ENCODE peak calls at places on chromosomes 12 and 14, in five cellular contexts. One of them, this sample, is unnamed.

GRCh38 chr12:1912580-1913376 is 5.7 kb downstream of the CACNA2D4 start:
- DNase-seq in prostate gland: no peak
- DNase-seq in AG10803: no peak
- DNase-seq in ovary: no peak
- DNase-seq in dorsolateral prefrontal cortex: no peak
- DNase-seq in this sample: no peak

GRCh38 chr14:102688290-102688689 is 89.0 kb upstream of the TRAF3 start:
- DNase-seq in AG10803: no peak
- DNase-seq in dorsolateral prefrontal cortex: no peak
- DNase-seq in ovary: no peak
- DNase-seq in prostate gland: no peak
- DNase-seq in this sample: no peak

GRCh38 chr14:76760331-76761197 is 704 bp upstream of the VASH1 start:
- DNase-seq in dorsolateral prefrontal cortex: no peak
- DNase-seq in AG10803: no peak
- DNase-seq in prostate gland: peak; percentile 2
- DNase-seq in ovary: no peak
- DNase-seq in this sample: no peak

GRCh38 chr14:91167380-91167770 is 53.5 kb downstream of the DGLUCY start:
- DNase-seq in AG10803: no peak
- DNase-seq in ovary: no peak
- DNase-seq in prostate gland: no peak
- DNase-seq in dorsolateral prefrontal cortex: no peak
- DNase-seq in this sample: no peak

GRCh38 chr14:29242755-29243340 is 476.3 kb downstream of the FOXG1 start:
- DNase-seq in AG10803: peak; percentile 16
- DNase-seq in prostate gland: no peak
- DNase-seq in dorsolateral prefrontal cortex: no peak
- DNase-seq in ovary: no peak
- DNase-seq in this sample: peak; percentile 38

GRCh38 chr12:89252284-89252683 is 100.0 kb downstream of the DUSP6 start:
- DNase-seq in AG10803: peak; percentile 17
- DNase-seq in ovary: no peak
- DNase-seq in prostate gland: peak; percentile 8
- DNase-seq in dorsolateral prefrontal cortex: no peak
- DNase-seq in this sample: no peak

GRCh38 chr12:71134405-71134804 is 23.4 kb downstream of the TSPAN8 start:
- DNase-seq in ovary: no peak
- DNase-seq in dorsolateral prefrontal cortex: no peak
- DNase-seq in AG10803: no peak
- DNase-seq in prostate gland: no peak
- DNase-seq in this sample: no peak

GRCh38 chr12:47087088-47087688 is 7.4 kb upstream of the AMIGO2 start:
- DNase-seq in prostate gland: no peak
- DNase-seq in dorsolateral prefrontal cortex: no peak
- DNase-seq in ovary: no peak
- DNase-seq in AG10803: peak; percentile 48
- DNase-seq in this sample: no peak

GRCh38 chr14:58744951-58745350 is 107.2 kb downstream of the DACT1 start:
- DNase-seq in ovary: no peak
- DNase-seq in prostate gland: no peak
- DNase-seq in AG10803: no peak
- DNase-seq in dorsolateral prefrontal cortex: no peak
- DNase-seq in this sample: no peak

GRCh38 chr14:61215222-61216010 is 65.7 kb downstream of the TMEM30B start:
- DNase-seq in prostate gland: no peak
- DNase-seq in dorsolateral prefrontal cortex: no peak
- DNase-seq in AG10803: peak; percentile 58
- DNase-seq in ovary: no peak
- DNase-seq in this sample: no peak

GRCh38 chr14:90620540-90621204 is 195.6 kb downstream of the TTC7B start:
- DNase-seq in AG10803: no peak
- DNase-seq in prostate gland: no peak
- DNase-seq in ovary: no peak
- DNase-seq in dorsolateral prefrontal cortex: no peak
- DNase-seq in this sample: no peak

GRCh38 chr14:103581954-103582703 is 19.4 kb downstream of the COA8 start:
- DNase-seq in dorsolateral prefrontal cortex: no peak
- DNase-seq in AG10803: no peak
- DNase-seq in ovary: no peak
- DNase-seq in prostate gland: peak; percentile 69
- DNase-seq in this sample: no peak

GRCh38 chr14:62592877-62593276 is 452.4 kb downstream of the KCNH5 start:
- DNase-seq in AG10803: no peak
- DNase-seq in prostate gland: no peak
- DNase-seq in dorsolateral prefrontal cortex: no peak
- DNase-seq in ovary: no peak
- DNase-seq in this sample: no peak

GRCh38 chr12:107057071-107057834 is 36.1 kb downstream of the CRY1 start:
- DNase-seq in ovary: no peak
- DNase-seq in prostate gland: no peak
- DNase-seq in AG10803: peak; percentile 49
- DNase-seq in dorsolateral prefrontal cortex: no peak
- DNase-seq in this sample: peak; percentile 93

GRCh38 chr14:72614891-72615410 is 278.9 kb downstream of the DPF3 start:
- DNase-seq in AG10803: no peak
- DNase-seq in prostate gland: no peak
- DNase-seq in ovary: no peak
- DNase-seq in dorsolateral prefrontal cortex: no peak
- DNase-seq in this sample: no peak

GRCh38 chr12:52213541-52214420 is 19.3 kb upstream of the KRT7 start:
- DNase-seq in prostate gland: peak; percentile 73
- DNase-seq in dorsolateral prefrontal cortex: peak; percentile 60
- DNase-seq in AG10803: peak; percentile 77
- DNase-seq in ovary: peak; percentile 69
- DNase-seq in this sample: no peak

GRCh38 chr14:96275182-96276112 is 19.4 kb downstream of the BDKRB1 start:
- DNase-seq in AG10803: peak; percentile 79
- DNase-seq in dorsolateral prefrontal cortex: peak; percentile 78
- DNase-seq in ovary: peak; percentile 79
- DNase-seq in prostate gland: peak; percentile 53
- DNase-seq in this sample: no peak

GRCh38 chr14:94710731-94711130 is 59.2 kb downstream of the GSC start:
- DNase-seq in AG10803: no peak
- DNase-seq in dorsolateral prefrontal cortex: no peak
- DNase-seq in ovary: no peak
- DNase-seq in prostate gland: no peak
- DNase-seq in this sample: no peak

GRCh38 chr14:32545109-32545857 is 216.2 kb downstream of the AKAP6 start:
- DNase-seq in AG10803: peak; percentile 34
- DNase-seq in dorsolateral prefrontal cortex: no peak
- DNase-seq in ovary: no peak
- DNase-seq in prostate gland: no peak
- DNase-seq in this sample: no peak

GRCh38 chr12:123761841-123762714 is at the start of gene DNAH10:
- DNase-seq in prostate gland: no peak
- DNase-seq in dorsolateral prefrontal cortex: no peak
- DNase-seq in ovary: peak; percentile 27
- DNase-seq in AG10803: no peak
- DNase-seq in this sample: no peak

GRCh38 chr12:131042848-131043245 is 89.1 kb downstream of the ADGRD1 start:
- DNase-seq in dorsolateral prefrontal cortex: peak; percentile 28
- DNase-seq in ovary: no peak
- DNase-seq in prostate gland: no peak
- DNase-seq in AG10803: no peak
- DNase-seq in this sample: no peak

GRCh38 chr12:26768611-26769603 is 64.1 kb downstream of the ITPR2 start:
- DNase-seq in ovary: no peak
- DNase-seq in dorsolateral prefrontal cortex: no peak
- DNase-seq in AG10803: no peak
- DNase-seq in prostate gland: peak; percentile 7
- DNase-seq in this sample: no peak

GRCh38 chr12:75877588-75878381 is 153.8 kb downstream of the PHLDA1 start:
- DNase-seq in ovary: no peak
- DNase-seq in dorsolateral prefrontal cortex: no peak
- DNase-seq in prostate gland: no peak
- DNase-seq in AG10803: no peak
- DNase-seq in this sample: no peak

GRCh38 chr12:59808317-59808910 is 212.6 kb downstream of the SLC16A7 start:
- DNase-seq in ovary: no peak
- DNase-seq in prostate gland: no peak
- DNase-seq in AG10803: peak; percentile 48
- DNase-seq in dorsolateral prefrontal cortex: no peak
- DNase-seq in this sample: no peak

GRCh38 chr12:130480887-130481286 is 143.2 kb downstream of the PIWIL1 start:
- DNase-seq in AG10803: no peak
- DNase-seq in ovary: no peak
- DNase-seq in prostate gland: no peak
- DNase-seq in dorsolateral prefrontal cortex: no peak
- DNase-seq in this sample: no peak

DNA sequence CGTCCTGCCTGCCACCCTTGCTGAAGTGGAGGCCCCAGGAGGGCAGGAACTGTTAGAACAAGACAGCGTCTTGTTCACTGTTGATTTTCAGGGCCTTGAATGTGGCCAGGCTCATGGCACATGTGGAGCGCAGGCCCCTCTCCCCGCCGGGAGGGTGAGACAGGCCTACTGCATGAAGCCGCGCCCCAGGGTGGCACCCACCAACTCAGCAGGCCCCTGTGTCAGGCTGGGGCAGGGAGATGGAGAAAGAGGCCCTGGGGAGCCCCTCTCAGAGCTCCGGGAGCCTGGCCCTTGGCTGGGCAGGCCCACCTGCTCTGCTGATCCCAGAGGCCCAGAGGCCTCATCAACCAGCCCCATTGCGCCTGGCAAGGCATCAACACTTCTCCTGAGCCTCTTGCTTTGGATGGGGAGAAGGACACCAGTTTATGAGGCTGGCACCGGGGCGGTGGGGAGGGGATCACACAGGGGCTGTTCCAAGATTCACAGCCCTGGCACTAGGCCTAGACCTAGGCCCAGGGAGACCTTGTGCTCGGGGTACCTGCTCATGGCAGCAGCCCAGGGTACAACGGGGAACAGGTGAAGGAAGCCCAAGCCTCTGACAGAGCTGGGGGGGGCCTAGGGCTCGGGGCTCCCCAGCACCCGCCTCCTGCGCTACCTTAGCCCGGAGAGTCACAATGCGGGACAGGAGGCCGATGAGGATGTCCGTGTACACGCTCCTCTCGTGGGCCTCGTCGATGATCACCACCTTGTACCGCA is 18.1 kb downstream of the DHX37 start:
- DNase-seq in dorsolateral prefrontal cortex: no peak
- DNase-seq in ovary: no peak
- DNase-seq in prostate gland: no peak
- DNase-seq in AG10803: no peak
- DNase-seq in this sample: no peak
- TF ChIP-seq CTCF in dorsolateral prefrontal cortex: no peak
- TF ChIP-seq CTCF in ovary: no peak
- TF ChIP-seq CTCF in prostate gland: no peak
- TF ChIP-seq CTCF in AG10803: no peak
- TF ChIP-seq CTCF in this sample: no peak

GRCh38 chr12:102444093-102444492 is 36.3 kb downstream of the IGF1 start:
- DNase-seq in AG10803: no peak
- DNase-seq in prostate gland: no peak
- DNase-seq in ovary: no peak
- DNase-seq in dorsolateral prefrontal cortex: no peak
- DNase-seq in this sample: no peak
- H3K4me3 ChIP-seq in AG10803: no peak overlapping the region
- H3K4me3 ChIP-seq in prostate gland: no peak overlapping the region
- H3K4me3 ChIP-seq in ovary: no peak overlapping the region
- H3K4me3 ChIP-seq in dorsolateral prefrontal cortex: no peak overlapping the region
- H3K4me3 ChIP-seq in this sample: no peak overlapping the region

DNA sequence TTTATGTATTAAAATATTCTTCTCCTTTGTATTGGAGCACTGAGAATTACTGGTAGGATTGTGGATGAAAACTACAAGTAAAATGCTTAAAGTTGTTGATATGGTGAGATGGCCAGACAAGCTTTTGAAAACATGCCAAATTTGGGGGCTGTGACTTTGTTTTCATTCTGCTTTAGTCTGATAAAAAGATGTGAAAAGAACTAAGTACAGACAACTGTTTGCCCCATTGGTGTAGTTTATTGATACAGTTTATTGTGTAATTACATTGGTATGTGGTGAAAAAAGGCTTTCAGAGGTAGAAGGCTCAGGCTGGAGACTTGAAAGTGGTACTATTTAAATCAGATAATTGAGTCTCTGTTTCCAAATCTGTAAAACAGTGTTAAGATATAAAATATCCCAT is 746.8 kb downstream of the DIO2 start:
- DNase-seq in prostate gland: no peak
- DNase-seq in ovary: no peak
- DNase-seq in AG10803: no peak
- DNase-seq in dorsolateral prefrontal cortex: no peak
- DNase-seq in this sample: no peak
- TF ChIP-seq CTCF in prostate gland: no peak
- TF ChIP-seq CTCF in ovary: no peak
- TF ChIP-seq CTCF in AG10803: no peak
- TF ChIP-seq CTCF in dorsolateral prefrontal cortex: no peak
- TF ChIP-seq CTCF in this sample: no peak

DNA sequence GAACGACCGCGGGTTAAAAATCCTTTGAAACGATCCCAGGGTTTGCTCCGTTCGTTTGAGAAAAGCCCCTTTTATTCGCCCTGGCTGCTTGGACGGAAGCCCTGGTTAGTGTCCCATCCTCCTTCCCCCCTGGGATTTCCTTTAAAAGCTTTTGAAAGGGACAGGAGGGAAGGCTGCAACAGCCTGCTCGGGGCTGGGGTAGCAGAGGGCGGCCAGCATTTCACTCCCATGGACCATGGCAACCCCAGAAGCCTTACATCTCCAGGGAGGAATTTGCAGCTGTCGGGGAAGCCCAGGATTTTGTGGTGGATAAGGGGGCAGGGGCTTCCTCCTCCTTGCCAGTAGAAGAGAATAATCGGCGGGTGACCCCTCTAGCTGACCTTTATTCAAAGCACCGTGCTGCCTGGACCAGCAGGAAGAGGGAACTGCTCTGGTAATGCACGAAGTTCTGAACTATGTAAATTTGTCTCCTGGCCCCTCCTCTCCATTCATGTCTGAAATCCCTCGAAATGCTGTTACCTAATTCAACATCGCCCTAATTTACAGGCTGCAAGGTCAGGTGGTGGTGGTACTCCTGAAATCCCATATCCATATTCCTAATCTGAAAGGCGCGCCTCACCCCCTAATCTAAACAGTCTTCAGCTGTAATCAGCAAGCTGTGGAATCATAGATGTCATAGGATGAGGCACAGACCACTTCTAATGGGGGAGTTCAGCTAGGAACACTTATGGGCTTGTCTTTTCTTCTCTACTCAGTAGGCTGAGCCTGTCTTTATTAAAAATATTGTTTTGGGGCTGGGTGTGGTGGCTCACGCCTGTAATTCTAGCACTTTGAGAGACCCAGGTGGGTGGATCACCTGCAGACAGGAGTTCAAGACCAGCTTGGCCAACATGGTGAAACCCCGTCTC is 1.0 kb upstream of the CLIP1 start:
- DNase-seq in prostate gland: no peak
- DNase-seq in dorsolateral prefrontal cortex: no peak
- DNase-seq in ovary: peak; percentile 28
- DNase-seq in AG10803: no peak
- DNase-seq in this sample: no peak
- H3K4me3 ChIP-seq in prostate gland: peak overlapping the region; percentile 78
- H3K4me3 ChIP-seq in dorsolateral prefrontal cortex: peak overlapping the region; percentile 66
- H3K4me3 ChIP-seq in ovary: peak overlapping the region; percentile 85
- H3K4me3 ChIP-seq in AG10803: peak overlapping the region; percentile 75
- H3K4me3 ChIP-seq in this sample: peak overlapping the region; percentile 66